ENCODE peak calls at places on chromosomes 4 and X, in six cellular contexts. N, C, F, Y, X and K are unnamed samples. For H3K36me3, the result is how much of the 10 kb centered on the place peaks cover.

GRCh38 chr4:127410201-127410600 is 222.6 kb upstream of the INTU start:
- DNase-seq in X (no peak), Y (no peak), F (peak), N (no peak), C (no peak), K (no peak)

GRCh38 chrX:17024896-17025295 is 78.4 kb downstream of the REPS2 start:
- DNase-seq in F (peak), Y (no peak), X (no peak), C (peak), N (no peak), K (no peak)

GRCh38 chrX:1112321-1112720 is 100.1 kb downstream of the CRLF2 start:
- DNase-seq in C (no peak), Y (no peak), N (no peak), F (no peak), X (no peak), K (no peak)

GRCh38 chrX:46627700-46628405 is 54.3 kb downstream of the CHST7 start:
- DNase-seq in Y (no peak), F (no peak), C (no peak), X (no peak), N (no peak), K (no peak)

GRCh38 chr4:110609044-110609750 is 13.7 kb downstream of the PITX2 start:
- DNase-seq in X (no peak), N (no peak), F (no peak), C (no peak), Y (no peak), K (no peak)

GRCh38 chr4:147793569-147793968 is 61.7 kb downstream of the ARHGAP10 start:
- DNase-seq in C (no peak), F (no peak), Y (no peak), N (peak), X (no peak), K (no peak)

GRCh38 chr4:147447820-147448219 is 33.1 kb upstream of the EDNRA start:
- DNase-seq in Y (no peak), C (no peak), N (peak), F (no peak), X (no peak), K (no peak)

GRCh38 chr4:6492861-6493667 is 20.6 kb upstream of the PPP2R2C start:
- DNase-seq in Y (no peak), F (no peak), N (no peak), C (no peak), X (no peak), K (no peak)

GRCh38 chr4:41658106-41658505 is 90.4 kb downstream of the PHOX2B start:
- DNase-seq in X (no peak), N (no peak), F (no peak), Y (no peak), C (no peak), K (no peak)
- H3K36me3 ChIP-seq in X (under half), N (under half), F (under half), Y (under half), C (under half), K (under half)

DNA sequence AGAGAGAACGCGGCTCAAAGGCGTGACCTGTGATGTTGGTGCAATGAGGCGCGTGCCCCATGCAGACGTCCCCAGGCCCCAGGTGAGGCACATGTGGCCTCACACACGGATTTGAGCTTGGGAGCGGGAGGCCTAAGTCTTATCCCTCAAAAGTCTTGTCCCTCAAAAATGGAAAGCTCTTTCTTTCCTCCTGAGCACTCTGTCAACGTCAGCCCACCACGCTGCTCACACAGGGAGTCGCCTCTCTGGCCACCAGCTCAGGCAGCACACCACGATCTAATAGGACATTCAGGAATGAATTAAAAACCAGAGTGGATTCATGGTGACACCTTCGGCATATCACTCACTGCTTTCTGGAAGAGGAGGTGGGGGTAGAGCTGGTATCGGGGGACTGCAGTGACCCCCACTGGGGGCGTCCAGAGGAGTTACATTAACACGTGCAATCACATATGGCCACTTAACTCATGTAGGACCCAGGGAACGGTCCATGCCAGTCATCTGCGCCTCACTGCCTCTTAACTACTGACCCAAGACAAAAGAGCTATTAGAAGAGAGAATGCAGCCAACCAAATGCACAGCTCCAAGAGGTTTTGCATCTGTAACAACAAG is 21.9 kb upstream of the CYP4V2 start:
- DNase-seq in F (no peak), C (no peak), X (no peak), Y (no peak), N (no peak), K (no peak)
- H3K27ac ChIP-seq in F (no peak), C (no peak), X (no peak), Y (no peak), N (no peak), K (no peak)

GRCh38 chrX:107742754-107743191 is 32.8 kb downstream of the TSC22D3 start:
- DNase-seq in X (no peak), N (no peak), F (peak), C (no peak), Y (no peak), K (no peak)
- H3K4me3 ChIP-seq in X (peak), N (no peak), F (peak), C (no peak), Y (no peak), K (peak)

GRCh38 chrX:13759152-13759718 is 24.7 kb downstream of the OFD1 start:
- DNase-seq in N (no peak), F (no peak), X (no peak), Y (no peak), C (no peak), K (no peak)

GRCh38 chrX:13752646-13753045 is 18.1 kb downstream of the OFD1 start:
- DNase-seq in C (no peak), X (no peak), N (no peak), F (no peak), Y (no peak), K (no peak)

GRCh38 chrX:13754765-13755164 is 20.2 kb downstream of the OFD1 start:
- DNase-seq in F (no peak), N (no peak), X (no peak), C (no peak), Y (no peak), K (no peak)

GRCh38 chrX:13755254-13755653 is 20.7 kb downstream of the OFD1 start:
- DNase-seq in Y (no peak), C (no peak), X (no peak), N (no peak), F (no peak), K (no peak)

DNA sequence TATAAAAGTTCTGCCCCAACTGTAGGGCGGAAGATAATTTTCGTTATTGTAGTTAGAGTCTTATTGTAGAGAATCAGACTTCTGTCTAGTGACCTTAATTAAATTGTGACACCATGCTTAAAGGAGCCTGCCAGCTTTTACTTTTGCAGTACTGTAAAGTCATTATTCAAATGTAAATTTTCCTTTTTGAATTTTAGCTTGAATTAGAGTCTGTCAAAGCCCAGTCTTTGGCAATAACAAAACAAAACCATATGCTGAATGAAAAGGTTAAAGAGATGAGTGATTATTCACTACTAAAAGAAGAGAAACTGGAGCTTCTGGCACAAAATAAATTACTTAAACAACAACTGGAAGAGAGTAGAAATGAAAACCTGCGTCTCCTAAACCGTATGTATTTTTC is 21.8 kb downstream of the OFD1 start:
- DNase-seq in F (no peak), X (no peak), N (no peak), Y (no peak), C (no peak), K (no peak)
- H3K36me3 ChIP-seq in F (under half), X (under half), N (under half), Y (under half), C (half or more), K (half or more)

DNA sequence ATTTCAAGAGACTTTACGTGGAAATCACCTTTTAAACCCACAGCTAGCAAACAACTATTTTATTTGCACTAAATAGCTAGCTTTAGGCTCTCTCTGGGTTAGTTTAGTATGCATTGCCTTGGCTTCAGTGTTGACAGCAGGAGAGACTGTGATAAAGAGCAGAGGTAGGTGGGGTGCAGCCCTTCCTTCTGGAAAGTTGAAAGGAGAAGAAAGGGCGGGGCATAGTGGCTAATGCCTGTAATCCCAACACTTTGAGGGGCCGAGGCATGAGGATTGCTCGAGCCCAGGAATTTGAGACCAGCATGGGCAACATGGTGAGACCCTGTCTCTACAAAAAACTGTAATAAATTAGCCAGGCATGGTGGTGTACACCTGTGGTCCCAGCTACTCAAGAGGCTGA is 29.0 kb upstream of the TMEM154 start:
- DNase-seq in Y (no peak), F (no peak), C (no peak), N (no peak), X (no peak), K (no peak)
- H3K27ac ChIP-seq in Y (no peak), F (no peak), C (no peak), N (no peak), X (no peak), K (no peak)

GRCh38 chrX:24646745-24647182 is 383 bp downstream of the PCYT1B start:
- DNase-seq in N (no peak), C (peak), F (no peak), Y (no peak), X (no peak), K (no peak)
- H3K4me3 ChIP-seq in N (no peak), C (no peak), F (peak), Y (no peak), X (peak), K (peak)

DNA sequence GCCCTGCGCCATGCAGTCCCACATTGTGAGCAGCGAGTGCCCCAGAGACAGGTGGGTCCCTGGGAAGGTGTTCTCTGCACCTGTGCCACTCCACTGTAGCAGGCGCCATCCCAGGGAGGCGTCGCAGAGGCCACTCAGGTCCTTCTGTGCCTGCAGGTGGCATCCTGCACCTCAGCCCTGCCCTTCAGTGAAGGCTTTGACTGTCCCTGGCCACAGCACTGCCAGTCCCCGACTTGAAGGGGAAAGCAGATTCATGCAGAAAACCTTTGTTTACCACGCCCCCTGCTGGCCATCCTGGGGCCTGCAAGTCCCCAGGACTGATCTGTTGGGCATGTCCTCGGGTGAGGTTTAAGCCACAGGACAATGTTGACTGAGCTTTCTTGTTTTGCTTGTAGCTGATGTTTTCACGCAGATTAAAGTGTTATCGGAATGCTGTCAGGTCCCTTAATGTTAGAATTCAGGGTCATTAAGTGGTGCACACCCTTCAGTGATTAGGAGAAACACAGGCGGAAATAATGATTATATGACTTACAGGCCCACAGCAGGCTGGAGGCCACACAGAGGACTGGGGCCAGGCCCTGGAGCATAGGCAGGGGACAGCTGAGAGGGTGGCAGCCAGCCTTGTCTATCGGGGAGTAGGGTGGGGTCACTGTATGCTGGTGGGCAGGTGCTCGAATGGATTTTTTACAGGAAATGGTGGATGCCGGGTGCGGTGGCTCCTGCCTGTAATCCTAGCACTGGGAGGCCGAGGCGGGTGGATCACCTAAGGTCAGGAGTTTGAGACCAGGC is 5.0 kb downstream of the TACC3 start:
- DNase-seq in X (peak), N (peak), F (peak), Y (peak), C (peak), K (peak)
- H3K36me3 ChIP-seq in X (under half), N (under half), F (under half), Y (under half), C (half or more), K (under half)